ENCODE peak calls at places on chromosomes 3 and 15, in four cellular contexts. D is nephron progenitor cell, Z is NB4, V is A673. F is an unnamed sample.

GRCh38 chr3:136805795-136806194 is 13.1 kb upstream of the SLC35G2 start:
- DNase-seq in D (no peak), Z (no peak), V (no peak), F (no peak)

GRCh38 chr3:66800941-66801545 is 197.1 kb upstream of the KBTBD8 start:
- DNase-seq in D (no peak), Z (no peak), V (no peak), F (no peak)

GRCh38 chr3:157333551-157333991 is 103.1 kb upstream of the PTX3 start:
- DNase-seq in D (no peak), Z (no peak), V (no peak), F (no peak)

GRCh38 chr3:32106929-32107362 is 526 bp downstream of the GPD1L start:
- DNase-seq in D (no peak), Z (peak; percentile 55), V (no peak), F (no peak)

GRCh38 chr3:77186319-77186718 is 146.4 kb downstream of the ROBO2 start:
- DNase-seq in D (no peak), Z (no peak), V (peak; percentile 4), F (no peak)

GRCh38 chr3:169227911-169228310 is 435.6 kb downstream of the MECOM start:
- DNase-seq in D (no peak), Z (peak; percentile 35), V (no peak), F (no peak)

GRCh38 chr3:179882322-179882721 is 154.4 kb downstream of the PEX5L start:
- DNase-seq in D (no peak), Z (no peak), V (no peak), F (no peak)

GRCh38 chr15:65902373-65902772 is 33.1 kb downstream of the RAB11A start:
- DNase-seq in D (no peak), Z (peak; percentile 94), V (no peak), F (no peak)

GRCh38 chr3:182904164-182904563 is 76.2 kb downstream of the DCUN1D1 start:
- DNase-seq in D (no peak), Z (no peak), V (no peak), F (no peak)

GRCh38 chr3:16515885-16516420 is 2.5 kb upstream of the RFTN1 start:
- DNase-seq in D (no peak), Z (no peak), V (peak; percentile 82), F (no peak)

GRCh38 chr3:65953881-65954733 is 84.6 kb downstream of the MAGI1 start:
- DNase-seq in D (no peak), Z (no peak), V (peak; percentile 61), F (no peak)

GRCh38 chr3:131322946-131323505 is 58.5 kb upstream of the NUDT16 start:
- DNase-seq in D (no peak), Z (no peak), V (no peak), F (no peak)

GRCh38 chr15:99408236-99409096 is 157.2 kb downstream of the LRRC28 start:
- DNase-seq in D (no peak), Z (no peak), V (peak; percentile 89), F (no peak)

GRCh38 chr3:11509175-11510000 is 134.3 kb downstream of the VGLL4 start:
- DNase-seq in D (peak; percentile 34), Z (no peak), V (peak; percentile 84), F (peak; percentile 22)
- TF ChIP-seq CTCF in D (no peak), Z (no peak), V (peak; percentile 32), F (no peak)

DNA sequence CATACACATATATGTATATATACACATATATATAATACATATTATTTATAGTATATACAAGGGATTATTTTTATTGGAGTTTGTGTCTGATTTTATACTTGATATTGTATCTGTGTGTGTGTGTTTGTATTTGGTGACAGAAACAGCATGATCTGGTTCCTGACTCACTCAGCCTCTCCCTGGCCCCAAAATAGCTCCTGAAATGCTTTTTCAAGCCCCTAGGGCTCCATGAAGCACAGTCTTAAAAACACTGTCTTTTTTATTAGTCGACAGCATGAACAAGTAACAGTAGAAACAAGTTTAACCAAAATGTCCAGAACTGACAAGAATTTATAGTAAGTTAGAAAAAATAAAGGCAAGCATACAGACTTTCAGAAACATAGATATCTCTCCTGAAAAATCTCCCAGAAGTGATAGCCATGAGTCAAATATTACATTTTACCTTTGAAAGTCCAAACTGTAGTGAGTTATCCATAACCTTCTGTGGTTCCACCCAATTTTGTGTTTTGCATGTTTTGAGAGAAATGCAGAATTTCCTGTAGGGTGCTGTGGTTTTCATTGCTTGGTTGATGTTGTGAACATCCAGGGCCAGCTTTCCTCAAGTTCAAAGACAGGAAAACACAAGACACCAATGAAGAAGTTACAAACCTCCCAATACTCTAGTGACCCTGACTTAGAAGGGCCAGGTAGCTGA is 98.5 kb upstream of the CCDC80 start:
- DNase-seq in D (no peak), Z (no peak), V (no peak), F (no peak)
- TF ChIP-seq CTCF in D (no peak), Z (no peak), V (no peak), F (no peak)

DNA sequence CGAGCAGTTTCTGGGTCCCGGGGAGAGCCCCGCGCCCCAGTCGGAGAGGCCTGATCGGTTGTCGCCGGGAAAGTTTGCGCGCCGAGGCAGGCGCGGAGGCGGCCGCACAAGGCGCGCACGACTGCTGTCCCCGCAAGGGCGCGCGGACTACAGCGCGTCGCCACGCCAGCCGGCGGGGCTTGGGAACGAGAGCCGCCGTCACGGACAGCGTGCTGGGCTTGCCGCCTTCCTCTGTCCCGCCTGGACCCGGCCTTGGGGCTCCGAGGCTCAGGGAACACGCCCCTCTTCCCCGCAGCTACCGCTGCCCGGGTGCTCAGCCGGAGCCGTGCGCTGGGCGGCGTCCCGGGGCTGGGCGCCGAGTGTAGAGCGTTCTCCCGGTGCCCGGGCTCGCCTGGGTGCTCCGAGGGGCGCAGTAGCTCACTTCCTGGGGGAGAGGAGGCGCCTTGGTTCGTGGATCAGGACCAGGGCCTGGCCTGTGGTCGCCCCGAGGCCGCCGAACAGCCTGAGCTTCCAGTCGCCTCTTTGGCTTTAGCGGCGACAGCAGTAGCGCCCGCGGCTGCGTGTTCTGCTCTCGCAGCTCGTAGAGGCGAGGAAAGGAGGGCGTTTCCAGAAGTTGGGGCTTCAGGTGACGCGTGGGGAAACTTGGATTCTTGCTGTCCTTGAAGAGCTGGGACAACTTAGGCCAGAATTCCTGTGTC is 226.6 kb upstream of the C2CD4B start:
- DNase-seq in D (peak; percentile 65), Z (peak; percentile 37), V (peak; percentile 55), F (peak; percentile 38)
- TF ChIP-seq CTCF in D (no peak), Z (no peak), V (peak; percentile 35), F (peak; percentile 45)

DNA sequence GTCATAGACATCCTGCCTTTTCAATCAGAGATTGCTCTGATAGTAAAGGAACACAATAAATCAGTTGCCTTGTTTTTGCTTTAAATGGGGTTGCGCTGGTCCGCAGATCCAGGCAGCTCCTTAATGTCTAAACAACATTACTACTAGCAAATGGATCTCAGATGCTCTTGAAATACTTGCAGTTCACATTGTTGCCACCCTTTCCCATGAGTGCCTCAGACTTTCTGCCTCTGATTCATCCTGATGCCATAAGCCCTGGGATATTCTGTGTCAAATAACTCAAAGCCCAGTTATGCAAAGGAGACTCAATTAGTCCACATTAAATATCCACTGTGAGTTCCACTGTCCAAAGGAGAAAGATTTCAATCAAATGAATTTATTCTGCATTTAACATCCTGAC is 196.7 kb downstream of the PLCH1 start:
- DNase-seq in D (no peak), Z (no peak), V (no peak), F (no peak)
- TF ChIP-seq CTCF in D (no peak), Z (no peak), V (no peak), F (no peak)

GRCh38 chr3:12932347-12932746 is 91.0 kb upstream of the RPL32 start:
- DNase-seq in D (no peak), Z (no peak), V (no peak), F (no peak)
- TF ChIP-seq CTCF in D (no peak), Z (no peak), V (no peak), F (no peak)

GRCh38 chr3:70716832-70717231 is 404.4 kb upstream of the MDFIC2 start:
- DNase-seq in D (no peak), Z (peak; percentile 3), V (peak; percentile 22), F (no peak)
- TF ChIP-seq CTCF in D (no peak), Z (no peak), V (peak; percentile 33), F (peak; percentile 45)

GRCh38 chr3:81299486-81299885 is 462.0 kb downstream of the GBE1 start:
- DNase-seq in D (no peak), Z (no peak), V (no peak), F (no peak)

GRCh38 chr3:81300324-81300927 is 461.0 kb downstream of the GBE1 start:
- DNase-seq in D (no peak), Z (no peak), V (no peak), F (no peak)

GRCh38 chr3:81301230-81301629 is 460.2 kb downstream of the GBE1 start:
- DNase-seq in D (no peak), Z (no peak), V (no peak), F (no peak)

GRCh38 chr3:81303326-81303725 is 458.1 kb downstream of the GBE1 start:
- DNase-seq in D (no peak), Z (no peak), V (no peak), F (no peak)

DNA sequence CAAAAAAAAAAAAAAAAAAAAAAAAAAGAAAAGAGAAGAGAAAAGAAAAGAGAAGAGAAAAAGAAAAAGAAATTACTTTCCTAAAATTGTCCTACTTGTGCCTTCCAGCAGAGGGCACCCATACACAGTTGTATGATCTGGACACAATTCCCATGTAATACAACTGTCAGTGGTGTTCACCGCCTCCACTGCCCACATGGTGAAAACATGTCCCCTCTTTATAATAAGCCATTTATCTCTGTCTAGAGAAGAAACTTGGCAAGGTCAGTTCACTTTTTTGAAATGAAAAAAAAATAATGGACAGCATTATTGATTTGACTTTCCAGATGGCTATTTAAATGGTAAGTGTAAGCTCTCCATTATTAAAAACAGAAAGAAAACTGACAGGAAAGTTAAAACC is 459.4 kb downstream of the GBE1 start:
- DNase-seq in D (peak; percentile 49), Z (peak; percentile 50), V (peak; percentile 71), F (peak; percentile 45)
- TF ChIP-seq CTCF in D (peak; percentile 62), Z (peak; percentile 46), V (peak; percentile 73), F (peak; percentile 86)

F was measured in neural crest cell.